ENCODE peak calls at places on chromosomes 1 and 21, in five cellular contexts. Z, G, P, D and V are unnamed samples.

GRCh38 chr1:35326228-35326627 is 57.7 kb downstream of the ZMYM4 start:
- DNase-seq in G (no peak), P (no peak), Z (no peak), D (no peak), V (no peak)

GRCh38 chr1:193111641-193112090 is 6.5 kb upstream of the GLRX2 start:
- DNase-seq in Z (no peak), D (no peak), G (no peak), P (peak), V (peak)

GRCh38 chr1:30966690-30967369 is 58.3 kb upstream of the SDC3 start:
- DNase-seq in Z (peak), D (no peak), P (no peak), G (peak), V (peak)

GRCh38 chr21:41411449-41412089 is 14.5 kb upstream of the MX1 start:
- DNase-seq in G (no peak), D (no peak), Z (no peak), P (peak), V (peak)

GRCh38 chr1:2611034-2611501 is 21.7 kb downstream of the MMEL1 start:
- DNase-seq in G (peak), D (no peak), P (peak), Z (no peak), V (peak)

GRCh38 chr1:36920371-36920770 is 113.9 kb downstream of the GRIK3 start:
- DNase-seq in P (peak), Z (no peak), D (no peak), G (no peak), V (no peak)

GRCh38 chr1:248858096-248858890 is 592 bp downstream of the ZNF692 start:
- DNase-seq in P (peak), D (peak), G (peak), Z (peak), V (peak)

GRCh38 chr1:29688477-29689365 is 452.4 kb downstream of the PTPRU start:
- DNase-seq in D (no peak), G (no peak), Z (no peak), P (peak), V (peak)

GRCh38 chr1:225004396-225004795 is 74.9 kb downstream of the DNAH14 start:
- DNase-seq in Z (peak), P (no peak), D (no peak), G (peak), V (no peak)

GRCh38 chr1:194534784-194535183 is 1348.4 kb upstream of the B3GALT2 start:
- DNase-seq in Z (no peak), D (no peak), G (no peak), P (no peak), V (no peak)

GRCh38 chr21:40618216-40618615 is 228.7 kb downstream of the DSCAM start:
- DNase-seq in D (no peak), P (no peak), Z (peak), G (no peak), V (no peak)

GRCh38 chr1:15107052-15107687 is 46.4 kb upstream of the TMEM51 start:
- DNase-seq in P (no peak), Z (peak), G (no peak), D (no peak), V (no peak)

GRCh38 chr21:45954271-45954670 is 27.3 kb upstream of the COL6A1 start:
- DNase-seq in P (no peak), G (no peak), Z (no peak), D (no peak), V (no peak)

GRCh38 chr1:156942176-156942575 is 21.7 kb downstream of the LRRC71 start:
- DNase-seq in D (no peak), P (no peak), G (no peak), Z (no peak), V (no peak)

GRCh38 chr1:205298191-205298994 is 23.2 kb downstream of the NUAK2 start:
- DNase-seq in Z (peak), G (peak), D (no peak), P (no peak), V (peak)

GRCh38 chr1:112973788-112974187 is 17.8 kb upstream of the SLC16A1 start:
- DNase-seq in D (no peak), Z (no peak), P (no peak), G (no peak), V (no peak)

GRCh38 chr1:9465640-9466039 is 73.6 kb upstream of the SLC25A33 start:
- DNase-seq in D (no peak), G (no peak), Z (peak), P (no peak), V (no peak)

GRCh38 chr1:83545450-83545849 is 453.5 kb downstream of the TTLL7 start:
- DNase-seq in G (peak), Z (no peak), D (no peak), P (no peak), V (peak)

GRCh38 chr1:160726498-160727391 is 12.3 kb upstream of the SLAMF7 start:
- DNase-seq in P (peak), D (peak), Z (peak), G (peak), V (peak)

GRCh38 chr1:151539321-151540020 is 638 bp upstream of the TUFT1 start:
- DNase-seq in P (peak), G (peak), Z (peak), D (peak), V (peak)

GRCh38 chr1:6041432-6042062 is 4.1 kb upstream of the KCNAB2 start:
- DNase-seq in Z (no peak), D (no peak), G (peak), P (no peak), V (peak)